ENCODE peak calls at places on chromosomes 13 and 19, in five cellular contexts. R is PC-3, Z is GM13977, K is hypothalamus, N is COR-L47. E is an unnamed sample.

GRCh38 chr13:93477238-93477637 is 250.6 kb downstream of the GPC6 start:
- DNase-seq in K (no peak), N (no peak), R (peak; percentile 25), Z (no peak), E (no peak)

GRCh38 chr19:45403781-45404556 is 900 bp downstream of the PPP1R13L start:
- DNase-seq in N (peak; percentile 20), K (no peak), R (peak; percentile 75), Z (peak; percentile 87), E (peak; percentile 59)

GRCh38 chr13:20197361-20197834 is 4.7 kb upstream of the GJB2 start:
- DNase-seq in K (no peak), N (peak; percentile 29), Z (peak; percentile 73), R (peak; percentile 83), E (no peak)

GRCh38 chr19:54189020-54189667 is at the start of gene MBOAT7:
- DNase-seq in K (no peak), N (peak; percentile 88), R (no peak), Z (peak; percentile 87), E (no peak)

GRCh38 chr19:48530044-48530720 is 18.5 kb upstream of the LMTK3 start:
- DNase-seq in K (no peak), N (no peak), Z (no peak), R (no peak), E (no peak)

GRCh38 chr19:48135411-48135810 is 24.8 kb upstream of the PLA2G4C start:
- DNase-seq in R (no peak), N (no peak), K (no peak), Z (no peak), E (no peak)

GRCh38 chr13:61252213-61252612 is 163.4 kb downstream of the PCDH20 start:
- DNase-seq in R (no peak), K (no peak), Z (no peak), N (no peak), E (no peak)

GRCh38 chr13:31807090-31807541 is 67.8 kb downstream of the RXFP2 start:
- DNase-seq in K (no peak), Z (no peak), R (no peak), N (peak; percentile 22), E (peak; percentile 25)

GRCh38 chr19:15448778-15449619 is 757 bp downstream of the WIZ start:
- DNase-seq in N (no peak), K (no peak), Z (peak; percentile 74), R (no peak), E (no peak)

E was measured in central memory CD8-positive, alpha-beta T cell.